ENCODE peak calls at places on chromosomes 3 and 15, in seven cellular contexts. Y is fibroblast of lung, B is right lobe of liver, O is MM.1S, A is psoas muscle, Z is stomach, G is RWPE2. K is an unnamed sample. For H3K36me3, the result is how much of the 10 kb centered on the place peaks cover.

GRCh38 chr3:11556851-11557644 is 86.7 kb downstream of the VGLL4 start:
- DNase-seq in Y (peak), B (no peak), O (no peak), A (peak), Z (no peak), G (peak), K (no peak)

GRCh38 chr15:79436037-79436780 is 4.1 kb downstream of the MINAR1 start:
- DNase-seq in Y (no peak), B (no peak), O (no peak), A (no peak), Z (no peak), G (no peak), K (no peak)

GRCh38 chr3:153221748-153222162 is 59.7 kb downstream of the RAP2B start:
- DNase-seq in Y (peak), B (peak), O (peak), A (peak), Z (peak), G (peak), K (peak)

GRCh38 chr3:107218864-107219269 is 158.4 kb upstream of the CCDC54 start:
- DNase-seq in Y (no peak), B (no peak), O (no peak), A (no peak), Z (no peak), G (no peak), K (no peak)

GRCh38 chr15:33132722-33133345 is 61.7 kb downstream of the FMN1 start:
- DNase-seq in Y (peak), B (no peak), O (peak), A (no peak), Z (no peak), G (peak), K (no peak)

GRCh38 chr3:108130705-108131104 is 39.9 kb upstream of the CD47 start:
- DNase-seq in Y (peak), B (no peak), O (no peak), A (no peak), Z (no peak), G (no peak), K (no peak)

GRCh38 chr3:142027713-142028112 is 121.6 kb downstream of the TFDP2 start:
- DNase-seq in Y (peak), B (no peak), O (peak), A (no peak), Z (no peak), G (no peak), K (no peak)

GRCh38 chr3:57960174-57960505 is 48.1 kb upstream of the FLNB start:
- DNase-seq in Y (no peak), B (no peak), O (no peak), A (no peak), Z (no peak), G (no peak), K (no peak)

GRCh38 chr3:152400912-152401311 is 132.2 kb downstream of the MBNL1 start:
- DNase-seq in Y (peak), B (no peak), O (no peak), A (no peak), Z (no peak), G (no peak), K (no peak)

GRCh38 chr3:130850846-130851245 is 43.0 kb upstream of the ATP2C1 start:
- DNase-seq in Y (no peak), B (no peak), O (peak), A (no peak), Z (no peak), G (no peak), K (no peak)
- H3K4me3 ChIP-seq in Y (no peak), B (no peak), O (peak), A (peak), Z (peak), G (no peak), K (no peak)

GRCh38 chr3:112352720-112353119 is 19.8 kb downstream of the CD200 start:
- DNase-seq in Y (no peak), B (no peak), O (no peak), A (no peak), Z (no peak), G (no peak), K (no peak)

GRCh38 chr3:112353365-112353764 is 20.4 kb downstream of the CD200 start:
- DNase-seq in Y (no peak), B (no peak), O (no peak), A (no peak), Z (no peak), G (no peak), K (no peak)

GRCh38 chr3:112351823-112352222 is 18.9 kb downstream of the CD200 start:
- DNase-seq in Y (no peak), B (no peak), O (no peak), A (no peak), Z (no peak), G (no peak), K (no peak)

GRCh38 chr3:112357888-112358287 is 24.9 kb downstream of the CD200 start:
- DNase-seq in Y (no peak), B (no peak), O (no peak), A (no peak), Z (no peak), G (no peak), K (no peak)

DNA sequence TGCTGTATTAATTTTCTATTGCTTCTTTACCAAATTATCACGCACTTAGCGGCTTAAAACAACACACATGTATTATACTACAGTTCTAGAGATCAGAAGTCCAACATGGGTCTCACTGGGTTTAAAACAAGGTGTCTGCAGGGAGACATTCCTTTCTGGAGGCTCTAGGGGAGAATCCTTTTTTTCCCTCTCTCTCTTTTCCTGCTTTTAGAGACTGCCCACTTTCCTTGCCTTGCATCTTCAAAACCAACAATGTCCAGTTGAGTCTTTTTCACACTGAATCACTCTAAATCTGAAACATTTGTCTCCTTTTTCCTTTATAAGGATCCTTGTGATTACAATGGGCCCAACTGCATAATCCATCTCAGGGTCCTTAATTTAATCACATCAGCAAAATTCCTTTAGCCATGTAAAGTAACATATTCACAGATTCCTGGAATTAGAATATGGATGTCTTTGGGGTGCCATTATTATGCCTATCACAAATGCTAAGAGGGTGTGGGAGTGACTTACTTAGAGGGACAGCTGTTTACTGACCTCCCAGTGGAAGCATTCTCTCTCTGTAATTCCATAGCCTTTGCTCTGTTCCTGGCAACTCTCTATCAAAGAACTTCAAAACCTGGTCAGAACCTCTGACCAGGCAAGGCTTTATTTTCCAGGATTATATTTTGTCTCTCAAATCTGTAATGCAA is 21.8 kb downstream of the CD200 start:
- DNase-seq in Y (no peak), B (no peak), O (no peak), A (no peak), Z (no peak), G (no peak), K (no peak)
- H3K36me3 ChIP-seq in Y (under half), B (under half), O (under half), A (under half), Z (under half), G (under half), K (under half)

DNA sequence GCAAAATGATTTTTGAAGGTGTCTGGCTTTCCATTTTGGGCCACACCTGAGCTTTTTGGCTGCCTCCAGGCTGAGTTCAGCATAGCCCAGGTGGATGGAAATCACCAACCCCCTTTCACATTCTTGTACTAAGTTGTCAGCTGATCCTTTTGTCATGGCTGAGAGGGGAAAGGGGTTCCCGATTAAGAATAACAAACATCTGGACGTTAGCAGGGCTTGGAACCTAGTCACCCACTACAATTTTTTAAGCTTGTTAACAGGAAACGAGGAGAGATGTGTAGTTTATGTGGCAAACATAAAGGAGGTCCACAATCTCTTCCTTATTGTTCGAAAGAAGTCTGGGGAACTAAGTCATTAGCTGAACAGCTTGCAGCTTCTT is 4.9 kb downstream of the NR2F2 start:
- DNase-seq in Y (peak), B (no peak), O (no peak), A (no peak), Z (no peak), G (no peak), K (no peak)
- H3K4me3 ChIP-seq in Y (peak), B (peak), O (no peak), A (peak), Z (peak), G (peak), K (peak)

GRCh38 chr3:120080836-120081235 is 13.4 kb downstream of the GSK3B start:
- DNase-seq in Y (no peak), B (no peak), O (no peak), A (no peak), Z (no peak), G (no peak), K (no peak)

GRCh38 chr3:120077726-120078125 is 16.5 kb downstream of the GSK3B start:
- DNase-seq in Y (no peak), B (no peak), O (no peak), A (no peak), Z (no peak), G (no peak), K (no peak)

DNA sequence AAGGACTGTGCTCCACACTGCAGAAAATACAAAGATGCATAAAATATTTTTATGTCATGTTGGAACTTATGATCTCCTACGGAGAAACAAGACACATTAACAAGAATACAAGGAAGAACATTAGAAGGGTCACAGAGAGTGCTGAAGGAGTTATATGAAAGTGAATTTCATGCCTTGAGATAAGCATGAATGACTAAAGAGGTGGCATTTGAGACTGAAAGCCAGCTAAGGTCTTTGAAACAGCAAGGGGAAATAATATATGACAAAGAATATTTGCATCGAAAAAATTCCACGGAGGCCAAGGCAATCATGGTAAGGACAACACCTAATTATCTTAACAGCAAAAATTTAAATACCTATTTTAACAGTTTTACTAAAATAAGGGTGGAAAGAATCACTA is 12.5 kb downstream of the GSK3B start:
- DNase-seq in Y (no peak), B (no peak), O (no peak), A (no peak), Z (no peak), G (no peak), K (no peak)
- H3K36me3 ChIP-seq in Y (under half), B (under half), O (under half), A (under half), Z (under half), G (half or more), K (under half)

GRCh38 chr15:50127255-50127777 is 8.3 kb upstream of the ATP8B4 start:
- DNase-seq in Y (peak), B (no peak), O (no peak), A (no peak), Z (no peak), G (no peak), K (no peak)

GRCh38 chr15:50128266-50128665 is 9.2 kb upstream of the ATP8B4 start:
- DNase-seq in Y (no peak), B (no peak), O (no peak), A (peak), Z (peak), G (no peak), K (peak)

GRCh38 chr15:50124557-50125080 is 5.6 kb upstream of the ATP8B4 start:
- DNase-seq in Y (no peak), B (no peak), O (no peak), A (no peak), Z (no peak), G (no peak), K (no peak)

GRCh38 chr15:50126072-50126471 is 7.0 kb upstream of the ATP8B4 start:
- DNase-seq in Y (no peak), B (no peak), O (no peak), A (no peak), Z (no peak), G (no peak), K (no peak)

DNA sequence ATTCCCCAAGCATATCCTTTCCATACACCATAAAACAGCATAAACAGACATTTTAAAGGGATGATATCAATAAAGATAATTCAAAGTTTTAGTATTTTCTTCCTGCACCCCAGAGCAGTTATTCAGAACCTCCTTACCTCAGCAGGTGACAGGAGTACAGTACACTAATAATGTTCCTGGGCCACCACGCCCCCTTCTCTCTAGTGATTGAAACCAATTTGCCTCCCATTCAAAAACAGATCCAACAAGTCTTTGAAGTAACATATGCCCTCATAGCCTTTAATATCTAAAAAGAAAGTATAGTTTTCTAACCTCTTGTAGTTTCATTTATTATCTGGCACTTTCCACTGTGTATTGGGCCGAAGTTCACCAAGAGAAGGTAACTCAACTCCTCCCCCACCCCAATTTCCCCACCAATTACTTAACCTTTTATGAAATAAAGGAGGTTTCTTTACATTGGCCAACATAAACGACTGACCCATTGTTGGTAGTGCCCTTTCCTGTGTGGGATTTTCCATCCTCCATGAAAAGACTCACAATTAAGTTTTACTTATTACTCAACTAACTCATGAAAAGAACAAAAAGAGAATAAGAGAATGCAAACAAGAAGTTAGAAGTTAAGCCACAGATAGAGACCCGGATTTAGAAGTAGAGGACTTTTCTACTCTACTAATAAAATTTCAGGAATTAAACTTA is 5.0 kb upstream of the ATP8B4 start:
- DNase-seq in Y (no peak), B (no peak), O (no peak), A (no peak), Z (no peak), G (no peak), K (no peak)
- H3K4me3 ChIP-seq in Y (no peak), B (no peak), O (no peak), A (no peak), Z (no peak), G (no peak), K (no peak)

DNA sequence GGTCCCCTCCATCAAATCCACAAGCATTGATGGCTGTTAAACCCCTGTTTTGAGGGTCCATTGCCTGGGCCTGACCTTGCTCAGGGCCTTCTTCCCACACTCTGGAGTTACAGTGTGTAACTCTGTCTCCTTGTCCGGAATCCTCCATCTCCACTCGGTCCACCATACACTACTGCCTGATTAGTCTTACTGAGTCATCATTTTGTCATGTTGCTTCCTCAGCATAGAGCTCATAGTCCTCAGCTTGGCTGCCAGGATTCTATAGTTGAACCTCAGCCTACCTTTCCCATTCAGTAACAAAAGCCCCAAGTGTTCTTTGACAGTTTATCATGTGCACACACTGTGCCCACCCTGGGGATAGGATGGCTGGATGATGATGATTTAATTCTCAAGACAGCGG is 113.0 kb downstream of the PDE8A start:
- DNase-seq in Y (peak), B (no peak), O (no peak), A (no peak), Z (no peak), G (no peak), K (no peak)
- H3K36me3 ChIP-seq in Y (under half), B (under half), O (under half), A (under half), Z (half or more), G (under half), K (under half)

GRCh38 chr3:40908612-40909011 is 290.7 kb upstream of the CTNNB1 start:
- DNase-seq in Y (no peak), B (no peak), O (no peak), A (no peak), Z (no peak), G (no peak), K (no peak)
- H3K4me3 ChIP-seq in Y (no peak), B (no peak), O (no peak), A (no peak), Z (no peak), G (no peak), K (no peak)

K was measured in Peyer's patch.